ENCODE peak calls at places on chromosomes 16 and 17, in five cellular contexts. U is AG04449, Q is neural progenitor cell, T is heart left ventricle, W is COR-L47. O is an unnamed sample.

GRCh38 chr16:68993885-68994284 is 111.6 kb upstream of the HAS3 start:
- DNase-seq in W (no peak), T (no peak), U (peak; percentile 77), Q (no peak), O (no peak)

GRCh38 chr16:76639685-76640289 is 362.6 kb downstream of the CNTNAP4 start:
- DNase-seq in W (no peak), Q (peak; percentile 58), U (no peak), T (no peak), O (no peak)

GRCh38 chr16:21656795-21657768 is 4.7 kb upstream of the IGSF6 start:
- DNase-seq in U (no peak), Q (peak; percentile 78), T (no peak), W (peak; percentile 23), O (no peak)

GRCh38 chr16:85958731-85959130 is 59.8 kb downstream of the IRF8 start:
- DNase-seq in Q (no peak), U (no peak), W (no peak), T (no peak), O (no peak)

GRCh38 chr17:50953831-50954601 is 87.9 kb upstream of the TOB1 start:
- DNase-seq in W (peak; percentile 92), Q (peak; percentile 69), U (no peak), T (peak; percentile 72), O (no peak)

GRCh38 chr16:78249832-78250231 is 150.4 kb downstream of the WWOX start:
- DNase-seq in U (no peak), W (no peak), Q (no peak), T (no peak), O (no peak)

GRCh38 chr17:19742495-19742894 is 5.6 kb downstream of the ALDH3A1 start:
- DNase-seq in U (no peak), W (no peak), Q (no peak), T (no peak), O (no peak)

GRCh38 chr17:9150407-9151090 is 129.2 kb downstream of the NTN1 start:
- DNase-seq in U (no peak), T (no peak), Q (peak; percentile 83), W (no peak), O (peak; percentile 71)

GRCh38 chr17:31313982-31314787 is at the start of gene EVI2B:
- DNase-seq in W (no peak), Q (no peak), U (no peak), T (no peak), O (no peak)

GRCh38 chr17:74369221-74369620 is 1.9 kb downstream of the GPR142 start:
- DNase-seq in W (no peak), U (no peak), Q (peak; percentile 67), T (peak; percentile 67), O (peak; percentile 71)

GRCh38 chr16:396605-397004 is 394 bp upstream of the NME4 start:
- DNase-seq in T (no peak), W (no peak), Q (peak; percentile 75), U (no peak), O (no peak)

GRCh38 chr17:38732376-38733314 is 2.5 kb downstream of the CISD3 start:
- DNase-seq in U (no peak), Q (no peak), T (no peak), W (no peak), O (no peak)

GRCh38 chr16:814974-815373 is 14.4 kb upstream of the GNG13 start:
- DNase-seq in W (no peak), Q (no peak), U (peak; percentile 29), T (no peak), O (no peak)

GRCh38 chr17:67779098-67779672 is 46.1 kb upstream of the BPTF start:
- DNase-seq in U (peak; percentile 16), Q (peak; percentile 65), W (no peak), T (peak; percentile 52), O (peak; percentile 62)

GRCh38 chr17:38418069-38418692 is 10.1 kb upstream of the ARHGAP23 start:
- DNase-seq in T (no peak), W (no peak), Q (no peak), U (no peak), O (no peak)

GRCh38 chr17:330993-331701 is 21.5 kb downstream of the RPH3AL start:
- DNase-seq in U (no peak), T (peak; percentile 83), Q (no peak), W (no peak), O (peak; percentile 73)

GRCh38 chr17:1573932-1574696 is 11.5 kb upstream of the PITPNA start:
- DNase-seq in T (peak; percentile 86), W (peak; percentile 47), U (no peak), Q (peak; percentile 85), O (peak; percentile 94)

GRCh38 chr17:13010959-13011358 is 6.9 kb downstream of the ELAC2 start:
- DNase-seq in T (no peak), W (no peak), Q (no peak), U (no peak), O (no peak)

GRCh38 chr17:1714488-1714979 is 4.4 kb upstream of the TLCD2 start:
- DNase-seq in T (peak; percentile 99), W (peak; percentile 16), U (peak; percentile 94), Q (peak; percentile 96), O (peak; percentile 99)

GRCh38 chr16:2897110-2897509 is 14.1 kb downstream of the FLYWCH2 start:
- DNase-seq in U (no peak), T (no peak), W (no peak), Q (no peak), O (no peak)

GRCh38 chr17:49439673-49440571 is 25.2 kb upstream of the PHB1 start:
- DNase-seq in W (no peak), Q (peak; percentile 22), T (peak; percentile 11), U (no peak), O (no peak)

GRCh38 chr16:89216315-89217137 is 977 bp upstream of the ZNF778 start:
- DNase-seq in T (peak; percentile 82), Q (peak; percentile 88), U (peak; percentile 21), W (peak; percentile 69), O (peak; percentile 89)

GRCh38 chr16:56889206-56889605 is 24.2 kb downstream of the SLC12A3 start:
- DNase-seq in W (no peak), U (no peak), T (no peak), Q (no peak), O (no peak)

GRCh38 chr17:7932483-7932891 is 481 bp downstream of the CNTROB start:
- DNase-seq in U (no peak), T (no peak), W (no peak), Q (peak; percentile 59), O (peak; percentile 61)

GRCh38 chr17:64020068-64020766 is at the start of gene ICAM2:
- DNase-seq in W (no peak), Q (no peak), U (no peak), T (peak; percentile 83), O (peak; percentile 75)

GRCh38 chr17:39352511-39352910 is 48.9 kb downstream of the FBXL20 start:
- DNase-seq in T (no peak), Q (no peak), W (no peak), U (no peak), O (no peak)

GRCh38 chr17:47253541-47254402 is at the start of gene ITGB3:
- DNase-seq in T (peak; percentile 82), W (peak; percentile 68), Q (peak; percentile 89), U (no peak), O (peak; percentile 84)

GRCh38 chr17:45286286-45286685 is 24.4 kb upstream of the SPATA32 start:
- DNase-seq in U (no peak), T (no peak), W (no peak), Q (no peak), O (no peak)

GRCh38 chr16:58409316-58409973 is 17.2 kb downstream of the GINS3 start:
- DNase-seq in U (no peak), Q (no peak), T (peak; percentile 46), W (no peak), O (peak; percentile 65)

GRCh38 chr17:16171613-16172012 is 43.7 kb downstream of the NCOR1 start:
- DNase-seq in U (no peak), Q (no peak), T (no peak), W (no peak), O (no peak)

GRCh38 chr16:56869513-56870270 is 4.7 kb downstream of the SLC12A3 start:
- DNase-seq in W (peak; percentile 15), U (no peak), Q (peak; percentile 26), T (no peak), O (no peak)

GRCh38 chr17:6666077-6666521 is 14.5 kb downstream of the C17orf100 start:
- DNase-seq in T (peak; percentile 71), U (no peak), W (peak; percentile 35), Q (peak; percentile 86), O (peak; percentile 81)

GRCh38 chr17:41824086-41824485 is 11.3 kb downstream of the FKBP10 start:
- DNase-seq in Q (no peak), T (no peak), W (no peak), U (no peak), O (no peak)

GRCh38 chr16:49858200-49859129 is 2.6 kb upstream of the ZNF423 start:
- DNase-seq in W (peak; percentile 31), T (peak; percentile 68), Q (peak; percentile 71), U (no peak), O (peak; percentile 73)

GRCh38 chr17:35053204-35053603 is 10.3 kb downstream of the RFFL start:
- DNase-seq in U (no peak), T (no peak), Q (no peak), W (no peak), O (no peak)